ENCODE peak calls at places on chromosomes 1 and 21, in six cellular contexts. U is endothelial cell of umbilical vein, N is GM12878, I is K562, B is A549, Z is NB4. Q is an unnamed sample.

GRCh38 chr1:241592273-241592958 is 47.8 kb downstream of the CHML start:
- DNase-seq in N (peak; percentile 13), U (no peak), I (no peak), B (no peak), Z (peak; percentile 40), Q (no peak)

GRCh38 chr1:150619576-150620509 is 9.6 kb downstream of the ENSA start:
- DNase-seq in U (peak; percentile 85), N (no peak), I (peak; percentile 88), Z (peak; percentile 25), B (peak; percentile 79), Q (no peak)

GRCh38 chr1:100810360-100810759 is 84.3 kb downstream of the EXTL2 start:
- DNase-seq in U (no peak), Z (no peak), B (no peak), I (peak; percentile 29), N (no peak), Q (no peak)

GRCh38 chr1:169550294-169550693 is 36.0 kb downstream of the F5 start:
- DNase-seq in Z (peak; percentile 42), U (peak; percentile 58), I (peak; percentile 45), B (peak; percentile 58), N (no peak), Q (no peak)

GRCh38 chr1:21630571-21631338 is 38.4 kb downstream of the RAP1GAP start:
- DNase-seq in U (no peak), I (no peak), N (no peak), B (no peak), Z (no peak), Q (no peak)

GRCh38 chr1:235079443-235079967 is 49.1 kb downstream of the TOMM20 start:
- DNase-seq in N (no peak), I (no peak), B (peak; percentile 72), Z (no peak), U (peak; percentile 56), Q (no peak)

GRCh38 chr1:209866201-209866600 is 38.4 kb downstream of the UTP25 start:
- DNase-seq in I (no peak), N (no peak), Z (peak; percentile 6), B (no peak), U (no peak), Q (no peak)

GRCh38 chr1:109467301-109467777 is 993 bp downstream of the SYPL2 start:
- DNase-seq in I (no peak), U (no peak), B (no peak), N (no peak), Z (no peak), Q (peak; percentile 28)

GRCh38 chr1:173127369-173128307 is 76.9 kb upstream of the TNFSF18 start:
- DNase-seq in U (no peak), I (no peak), B (no peak), Z (no peak), N (no peak), Q (no peak)

GRCh38 chr21:29238967-29239289 is 59.8 kb upstream of the BACH1 start:
- DNase-seq in N (no peak), Z (no peak), U (no peak), I (peak; percentile 64), B (no peak), Q (no peak)

GRCh38 chr21:35563885-35564451 is 496.4 kb downstream of the SETD4 start:
- DNase-seq in N (no peak), Z (peak; percentile 97), I (no peak), B (no peak), U (no peak), Q (no peak)

GRCh38 chr1:89734437-89734836 is 86.4 kb upstream of the LRRC8D start:
- DNase-seq in U (no peak), Z (no peak), B (no peak), I (no peak), N (no peak), Q (no peak)

GRCh38 chr1:197307551-197307950 is 39.5 kb downstream of the CRB1 start:
- DNase-seq in N (no peak), B (no peak), Z (no peak), U (no peak), I (no peak), Q (no peak)

GRCh38 chr1:156360534-156360933 is 8.5 kb upstream of the RHBG start:
- DNase-seq in Z (no peak), B (no peak), I (no peak), N (no peak), U (no peak), Q (no peak)

GRCh38 chr1:27538793-27539192 is 48.8 kb upstream of the WASF2 start:
- DNase-seq in I (peak; percentile 71), Z (peak; percentile 54), N (no peak), U (no peak), B (peak; percentile 50), Q (no peak)

GRCh38 chr1:80258659-80259058 is 1252.1 kb upstream of the ADGRL4 start:
- DNase-seq in N (no peak), B (no peak), Z (no peak), U (no peak), I (no peak), Q (no peak)

GRCh38 chr21:26801524-26801923 is 43.7 kb downstream of the ADAMTS1 start:
- DNase-seq in U (no peak), N (no peak), I (no peak), B (no peak), Z (no peak), Q (no peak)

GRCh38 chr1:145695781-145696629 is 11.2 kb downstream of the PDZK1 start:
- DNase-seq in N (no peak), Z (peak; percentile 65), U (no peak), B (no peak), I (peak; percentile 21), Q (no peak)

GRCh38 chr1:207015791-207016190 is 16.8 kb downstream of the C1orf116 start:
- DNase-seq in N (no peak), U (no peak), Z (no peak), I (no peak), B (no peak), Q (no peak)

GRCh38 chr1:74388855-74389254 is 123.6 kb downstream of the LRRC53 start:
- DNase-seq in Z (no peak), B (no peak), U (no peak), I (no peak), N (no peak), Q (no peak)

GRCh38 chr1:115781830-115782229 is 13.3 kb upstream of the CASQ2 start:
- DNase-seq in B (no peak), U (no peak), I (no peak), N (no peak), Z (no peak), Q (no peak)

GRCh38 chr1:66300986-66301451 is 232.9 kb upstream of the SGIP1 start:
- DNase-seq in B (no peak), Z (peak; percentile 37), I (peak; percentile 2), U (peak; percentile 86), N (peak; percentile 53), Q (no peak)

GRCh38 chr1:200262326-200262965 is 147.4 kb downstream of the ZNF281 start:
- DNase-seq in Z (no peak), U (peak; percentile 49), I (peak; percentile 36), N (peak; percentile 43), B (no peak), Q (no peak)

GRCh38 chr1:22487781-22488180 is 36.1 kb downstream of the ZBTB40 start:
- DNase-seq in Z (no peak), B (no peak), U (peak; percentile 92), N (no peak), I (peak; percentile 56), Q (no peak)

GRCh38 chr1:107936498-107937481 is 28.2 kb downstream of the VAV3 start:
- DNase-seq in U (peak; percentile 78), N (no peak), Z (peak; percentile 93), I (no peak), B (no peak), Q (peak; percentile 22)

GRCh38 chr1:154943649-154944421 is 7.3 kb upstream of the PMVK start:
- DNase-seq in B (peak; percentile 42), Z (peak; percentile 84), U (peak; percentile 29), N (no peak), I (peak; percentile 68), Q (peak; percentile 68)

GRCh38 chr1:179310271-179310670 is 16.7 kb downstream of the SOAT1 start:
- DNase-seq in I (no peak), Z (no peak), B (no peak), N (no peak), U (no peak), Q (no peak)

GRCh38 chr1:115426271-115426771 is 88.3 kb upstream of the NGF start:
- DNase-seq in I (peak; percentile 6), U (peak; percentile 59), N (no peak), Z (no peak), B (peak; percentile 52), Q (no peak)

GRCh38 chr1:39268112-39268581 is 63.7 kb downstream of the MACF1 start:
- DNase-seq in U (peak; percentile 78), N (no peak), Z (no peak), B (no peak), I (no peak), Q (peak; percentile 24)

GRCh38 chr21:32867587-32867986 is 96.0 kb upstream of the PAXBP1 start:
- DNase-seq in B (no peak), Z (no peak), N (no peak), U (no peak), I (no peak), Q (no peak)
- TF ChIP-seq MAX in B (no peak), Z (no peak), N (no peak), U (no peak), I (no peak), Q (no peak)

GRCh38 chr1:202966006-202966904 is 802 bp downstream of the CYB5R1 start:
- DNase-seq in I (no peak), B (no peak), U (peak; percentile 30), Z (no peak), N (no peak), Q (no peak)

GRCh38 chr1:202967684-202968281 is 726 bp upstream of the CYB5R1 start:
- DNase-seq in U (peak; percentile 54), I (peak; percentile 49), N (no peak), Z (peak; percentile 59), B (no peak), Q (peak; percentile 16)

GRCh38 chr1:202972046-202972445 is 5.0 kb upstream of the CYB5R1 start:
- DNase-seq in U (no peak), B (no peak), I (no peak), Z (no peak), N (no peak), Q (no peak)

GRCh38 chr1:202968351-202968750 is 1.3 kb upstream of the CYB5R1 start:
- DNase-seq in I (no peak), N (no peak), U (no peak), B (no peak), Z (no peak), Q (no peak)

GRCh38 chr1:202968895-202969295 is 1.8 kb upstream of the CYB5R1 start:
- DNase-seq in B (peak; percentile 75), I (peak; percentile 90), Z (peak; percentile 97), N (peak; percentile 33), U (peak; percentile 62), Q (peak; percentile 30)
- TF ChIP-seq MAX in B (no peak), I (no peak), Z (peak; percentile 63), N (no peak), U (no peak), Q (no peak)

GRCh38 chr1:33410091-33410701 is 20.7 kb downstream of the PHC2 start:
- DNase-seq in U (no peak), Z (no peak), B (no peak), N (no peak), I (no peak), Q (no peak)
- TF ChIP-seq MAX in U (no peak), Z (no peak), B (no peak), N (no peak), I (no peak), Q (no peak)

DNA sequence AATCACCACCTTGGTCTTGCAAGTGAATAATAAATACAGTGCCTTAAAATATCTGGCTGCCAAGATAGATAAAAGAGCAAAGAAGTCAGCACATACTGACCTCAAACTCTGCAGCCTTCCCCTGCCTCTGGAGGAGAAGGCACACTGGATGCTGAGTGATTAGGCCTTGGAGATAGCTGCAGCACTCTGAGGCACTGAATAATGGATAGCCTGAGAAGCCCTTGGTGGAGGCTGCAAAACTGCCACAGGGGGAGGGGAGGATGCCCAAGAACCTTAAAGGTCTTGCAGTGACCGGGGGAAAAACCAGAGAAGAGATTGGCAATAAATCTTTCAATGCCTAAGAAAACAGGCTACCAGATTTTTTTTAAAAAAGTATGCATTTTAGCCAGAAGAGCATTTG is 167.4 kb upstream of the PRMT6 start:
- DNase-seq in I (no peak), N (no peak), Z (no peak), U (no peak), B (no peak), Q (peak; percentile 18)
- TF ChIP-seq MAX in I (no peak), N (no peak), Z (no peak), U (no peak), B (no peak), Q (no peak)